ENCODE peak calls at places on chromosome 22, in four cellular contexts. One of them, this sample, is unnamed.

GRCh38 chr22:20956258-20957117 is 10.6 kb upstream of the AIFM3 start:
- DNase-seq in iPS-NIHi11: peak
- DNase-seq in GM23338: peak
- DNase-seq in cardiac muscle cell: no peak
- DNase-seq in this sample: peak

GRCh38 chr22:18095101-18095805 is 15.4 kb upstream of the TUBA8 start:
- DNase-seq in iPS-NIHi11: no peak
- DNase-seq in GM23338: no peak
- DNase-seq in cardiac muscle cell: no peak
- DNase-seq in this sample: no peak

GRCh38 chr22:46774456-46775363 is 12.3 kb downstream of the TBC1D22A start:
- DNase-seq in iPS-NIHi11: no peak
- DNase-seq in GM23338: no peak
- DNase-seq in cardiac muscle cell: no peak
- DNase-seq in this sample: peak

GRCh38 chr22:37103696-37104452 is 5.6 kb downstream of the TMPRSS6 start:
- DNase-seq in iPS-NIHi11: no peak
- DNase-seq in GM23338: no peak
- DNase-seq in cardiac muscle cell: no peak
- DNase-seq in this sample: no peak

GRCh38 chr22:40951795-40952602 is 821 bp downstream of the RBX1 start:
- DNase-seq in iPS-NIHi11: no peak
- DNase-seq in GM23338: peak
- DNase-seq in cardiac muscle cell: no peak
- DNase-seq in this sample: no peak

GRCh38 chr22:20807315-20807752 is 33.4 kb downstream of the SERPIND1 start:
- DNase-seq in iPS-NIHi11: no peak
- DNase-seq in GM23338: no peak
- DNase-seq in cardiac muscle cell: no peak
- DNase-seq in this sample: peak

GRCh38 chr22:19292262-19293230 is 1.0 kb upstream of the CLTCL1 start:
- DNase-seq in iPS-NIHi11: peak
- DNase-seq in GM23338: no peak
- DNase-seq in cardiac muscle cell: no peak
- DNase-seq in this sample: no peak

GRCh38 chr22:44929348-44930015 is 80.3 kb downstream of the PHF21B start:
- DNase-seq in iPS-NIHi11: no peak
- DNase-seq in GM23338: no peak
- DNase-seq in cardiac muscle cell: no peak
- DNase-seq in this sample: no peak

GRCh38 chr22:30606455-30607299 is at the start of gene TCN2:
- DNase-seq in iPS-NIHi11: peak
- DNase-seq in GM23338: peak
- DNase-seq in cardiac muscle cell: peak
- DNase-seq in this sample: peak

GRCh38 chr22:37544955-37545702 is 15.2 kb upstream of the CDC42EP1 start:
- DNase-seq in iPS-NIHi11: peak
- DNase-seq in GM23338: peak
- DNase-seq in cardiac muscle cell: peak
- DNase-seq in this sample: peak

GRCh38 chr22:50218153-50218995 is 17.6 kb downstream of the SELENOO start:
- DNase-seq in iPS-NIHi11: no peak
- DNase-seq in GM23338: no peak
- DNase-seq in cardiac muscle cell: peak
- DNase-seq in this sample: no peak

GRCh38 chr22:48491451-48491941 is 1336.2 kb downstream of the BRD1 start:
- DNase-seq in iPS-NIHi11: no peak
- DNase-seq in GM23338: no peak
- DNase-seq in cardiac muscle cell: no peak
- DNase-seq in this sample: peak

GRCh38 chr22:45769569-45770210 is 98.1 kb downstream of the ATXN10 start:
- DNase-seq in iPS-NIHi11: no peak
- DNase-seq in GM23338: no peak
- DNase-seq in cardiac muscle cell: no peak
- DNase-seq in this sample: no peak

GRCh38 chr22:33274214-33274828 is 216.1 kb upstream of the SYN3 start:
- DNase-seq in iPS-NIHi11: peak
- DNase-seq in GM23338: peak
- DNase-seq in cardiac muscle cell: peak
- DNase-seq in this sample: peak

GRCh38 chr22:41197808-41198585 is 7.1 kb upstream of the L3MBTL2 start:
- DNase-seq in iPS-NIHi11: no peak
- DNase-seq in GM23338: peak
- DNase-seq in cardiac muscle cell: peak
- DNase-seq in this sample: peak